ENCODE peak calls at places on chromosome 13, in four cellular contexts. R is K562, X is HL-60, H is GM12891. P is an unnamed sample.

GRCh38 chr13:92769064-92769463 is 457.5 kb upstream of the GPC6 start:
- DNase-seq in R (no peak), X (no peak), H (no peak), P (no peak)

GRCh38 chr13:40483601-40484000 is 182.8 kb downstream of the FOXO1 start:
- DNase-seq in R (no peak), X (no peak), H (no peak), P (no peak)

GRCh38 chr13:59356607-59357006 is 807.1 kb downstream of the DIAPH3 start:
- DNase-seq in R (peak), X (peak), H (no peak), P (no peak)

GRCh38 chr13:87674143-87674772 is 3.1 kb downstream of the SLITRK5 start:
- DNase-seq in R (no peak), X (no peak), H (no peak), P (no peak)

GRCh38 chr13:108272333-108272732 is 2.8 kb downstream of the TNFSF13B start:
- DNase-seq in R (no peak), X (no peak), H (no peak), P (no peak)

GRCh38 chr13:40508112-40508511 is 158.3 kb downstream of the FOXO1 start:
- DNase-seq in R (no peak), X (no peak), H (no peak), P (no peak)

GRCh38 chr13:36031490-36031889 is 99.7 kb downstream of the DCLK1 start:
- DNase-seq in R (no peak), X (no peak), H (no peak), P (no peak)

GRCh38 chr13:77697208-77698103 is at the start of gene SLAIN1:
- DNase-seq in R (peak), X (peak), H (peak), P (no peak)

GRCh38 chr13:77330009-77330471 is 3.1 kb upstream of the MYCBP2 start:
- DNase-seq in R (no peak), X (no peak), H (no peak), P (no peak)

GRCh38 chr13:72384879-72385278 is 342.6 kb downstream of the MZT1 start:
- DNase-seq in R (no peak), X (peak), H (no peak), P (no peak)
- TF ChIP-seq SPI1 in R (no peak), X (no peak), H (no peak), P (no peak)

GRCh38 chr13:55517312-55517711 is 1623.4 kb upstream of the PRR20A start:
- DNase-seq in R (peak), X (peak), H (no peak), P (no peak)

GRCh38 chr13:55516610-55517009 is 1624.1 kb upstream of the PRR20A start:
- DNase-seq in R (no peak), X (no peak), H (no peak), P (no peak)
- TF ChIP-seq SPI1 in R (no peak), X (no peak), H (no peak), P (no peak)

GRCh38 chr13:47184311-47184710 is 287.5 kb upstream of the HTR2A start:
- DNase-seq in R (no peak), X (no peak), H (no peak), P (no peak)
- TF ChIP-seq SPI1 in R (no peak), X (no peak), H (no peak), P (no peak)

GRCh38 chr13:75416327-75417005 is 65.5 kb downstream of the TBC1D4 start:
- DNase-seq in R (no peak), X (no peak), H (no peak), P (peak)
- TF ChIP-seq SPI1 in R (no peak), X (no peak), H (peak), P (peak)

DNA sequence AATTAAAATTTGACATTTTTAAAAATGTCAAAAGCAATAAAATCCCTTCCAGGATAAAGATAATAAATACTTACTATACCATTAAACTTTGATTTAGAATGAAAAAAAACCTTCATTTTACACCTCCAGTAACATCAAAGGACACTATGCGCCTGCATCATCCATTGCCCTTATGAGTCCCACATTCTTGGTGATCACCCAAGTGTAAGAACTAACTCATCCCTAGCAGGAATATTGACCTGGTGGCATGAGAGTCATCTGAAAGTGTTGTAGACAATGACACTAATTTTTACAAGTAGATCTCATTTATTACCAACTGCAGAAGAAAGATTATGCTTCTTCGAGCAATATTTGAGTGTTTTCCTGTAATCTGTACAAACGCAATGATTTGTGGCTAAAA is 1128.9 kb downstream of the EFNB2 start:
- DNase-seq in R (no peak), X (no peak), H (no peak), P (no peak)
- TF ChIP-seq SPI1 in R (no peak), X (no peak), H (no peak), P (no peak)

GRCh38 chr13:94759120-94759728 is 46.9 kb upstream of the SOX21 start:
- DNase-seq in R (no peak), X (no peak), H (no peak), P (no peak)

GRCh38 chr13:94761407-94761806 is 49.1 kb upstream of the SOX21 start:
- DNase-seq in R (no peak), X (no peak), H (no peak), P (no peak)

DNA sequence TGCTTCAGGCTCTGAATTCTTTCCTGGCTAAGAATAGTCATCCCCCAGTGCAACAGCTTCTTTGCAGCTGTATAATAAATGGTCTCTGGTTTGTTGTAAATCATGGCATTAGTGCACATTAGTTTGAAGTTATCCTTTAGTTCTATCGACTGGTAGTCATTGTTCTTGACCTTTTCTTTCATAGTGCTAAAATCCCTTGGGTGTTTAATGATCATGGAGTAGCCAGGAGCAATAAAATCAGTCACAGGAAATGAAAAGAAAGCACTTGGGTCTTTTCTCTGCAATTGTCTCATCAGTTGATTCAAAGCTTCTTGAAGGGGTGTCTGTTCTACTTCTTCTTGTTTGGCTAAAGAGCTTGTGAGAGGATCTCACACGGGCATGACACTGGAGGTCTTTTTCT is 46.2 kb upstream of the SOX21 start:
- DNase-seq in R (no peak), X (no peak), H (no peak), P (no peak)
- TF ChIP-seq SPI1 in R (no peak), X (no peak), H (no peak), P (no peak)

GRCh38 chr13:44051405-44051804 is 171.7 kb downstream of the LACC1 start:
- DNase-seq in R (no peak), X (no peak), H (no peak), P (no peak)

GRCh38 chr13:44048326-44048725 is 168.6 kb downstream of the LACC1 start:
- DNase-seq in R (peak), X (no peak), H (no peak), P (no peak)

GRCh38 chr13:44049546-44049945 is 169.8 kb downstream of the LACC1 start:
- DNase-seq in R (no peak), X (no peak), H (no peak), P (no peak)

GRCh38 chr13:44051923-44052322 is 172.2 kb downstream of the LACC1 start:
- DNase-seq in R (no peak), X (no peak), H (no peak), P (no peak)

GRCh38 chr13:44050450-44051063 is 170.9 kb downstream of the LACC1 start:
- DNase-seq in R (peak), X (no peak), H (peak), P (no peak)
- TF ChIP-seq SPI1 in R (no peak), X (no peak), H (no peak), P (no peak)

DNA sequence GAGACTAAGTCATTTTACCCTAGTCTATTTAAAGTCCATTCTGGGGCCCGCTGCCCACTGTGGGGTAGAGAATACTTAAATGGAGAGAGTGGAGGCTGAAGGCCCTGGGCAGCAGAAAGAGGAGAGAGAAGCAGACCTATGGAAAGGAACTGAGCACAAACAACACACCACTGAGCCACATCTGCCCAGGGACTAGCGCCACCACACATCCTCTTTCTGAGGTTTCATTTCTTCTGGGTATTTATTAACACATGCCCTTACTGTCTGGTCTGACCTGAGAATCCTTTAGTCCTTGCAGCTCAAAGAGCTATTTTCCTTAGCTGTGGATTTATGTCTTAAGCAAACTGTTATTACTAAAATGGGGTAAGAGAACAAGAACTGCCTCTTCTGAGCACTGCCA is 154.0 kb downstream of the NALCN start:
- DNase-seq in R (no peak), X (no peak), H (no peak), P (no peak)
- TF ChIP-seq SPI1 in R (no peak), X (no peak), H (peak), P (peak)

GRCh38 chr13:114078501-114079451 is 53.6 kb downstream of the RASA3 start:
- DNase-seq in R (no peak), X (no peak), H (no peak), P (no peak)
- TF ChIP-seq SPI1 in R (no peak), X (no peak), H (no peak), P (no peak)

GRCh38 chr13:109454167-109454917 is 332.0 kb downstream of the IRS2 start:
- DNase-seq in R (no peak), X (no peak), H (no peak), P (no peak)
- TF ChIP-seq SPI1 in R (no peak), X (no peak), H (no peak), P (no peak)